ENCODE peak calls at places on chromosome 14, in six cellular contexts. O is CD8-positive, alpha-beta T cell; R is heart left ventricle; V is psoas muscle; G is CD4-positive, CD25-positive, alpha-beta regulatory T cell; Z is endothelial cell of umbilical vein. I is an unnamed sample.

GRCh38 chr14:100158566-100159106 is 809 bp downstream of the DEGS2 start:
- DNase-seq in Z (no peak), V (no peak), G (no peak), R (no peak), O (no peak), I (no peak)

GRCh38 chr14:96072076-96072475 is 32.9 kb downstream of the C14orf132 start:
- DNase-seq in V (no peak), Z (no peak), O (no peak), G (no peak), R (no peak), I (no peak)

GRCh38 chr14:68548194-68549056 is 244.4 kb downstream of the ZFP36L1 start:
- DNase-seq in G (no peak), V (peak; percentile 93), Z (no peak), R (peak; percentile 92), O (no peak), I (peak; percentile 87)

GRCh38 chr14:39266589-39266870 is 32.8 kb downstream of the MIA2 start:
- DNase-seq in O (no peak), R (peak; percentile 59), G (no peak), V (peak; percentile 85), Z (no peak), I (no peak)

GRCh38 chr14:89773644-89774316 is 180.8 kb downstream of the EFCAB11 start:
- DNase-seq in V (peak; percentile 69), O (peak; percentile 73), Z (peak; percentile 12), G (peak; percentile 79), R (no peak), I (no peak)

GRCh38 chr14:68460541-68460940 is 332.3 kb downstream of the ZFP36L1 start:
- DNase-seq in R (peak; percentile 32), O (no peak), V (peak; percentile 60), G (no peak), Z (peak; percentile 24), I (no peak)

GRCh38 chr14:34628681-34629135 is 1.2 kb downstream of the SNX6 start:
- DNase-seq in R (peak; percentile 20), Z (peak; percentile 38), O (no peak), G (peak; percentile 61), V (no peak), I (no peak)

GRCh38 chr14:22883191-22883976 is at the start of gene REM2:
- DNase-seq in G (no peak), V (no peak), O (no peak), R (no peak), Z (no peak), I (no peak)

GRCh38 chr14:75837151-75837787 is 144.5 kb downstream of the TGFB3 start:
- DNase-seq in R (no peak), G (no peak), Z (no peak), V (no peak), O (no peak), I (no peak)

GRCh38 chr14:76904740-76905569 is 78.7 kb downstream of the LRRC74A start:
- DNase-seq in R (no peak), V (peak; percentile 82), O (peak; percentile 83), G (peak; percentile 80), Z (peak; percentile 64), I (peak; percentile 60)

GRCh38 chr14:100285913-100286400 is 20.3 kb downstream of the SLC25A29 start:
- DNase-seq in V (no peak), Z (no peak), O (no peak), R (no peak), G (no peak), I (no peak)

GRCh38 chr14:100293497-100294212 is 12.6 kb downstream of the SLC25A29 start:
- DNase-seq in Z (no peak), O (no peak), G (no peak), V (peak; percentile 39), R (no peak), I (no peak)

GRCh38 chr14:35533357-35534129 is 421 bp upstream of the INSM2 start:
- DNase-seq in O (peak; percentile 53), R (peak; percentile 25), V (peak; percentile 69), G (peak; percentile 64), Z (peak; percentile 60), I (peak; percentile 46)

GRCh38 chr14:104870368-104871144 is 5.5 kb downstream of the CEP170B start:
- DNase-seq in Z (no peak), G (peak; percentile 35), V (peak; percentile 62), O (peak; percentile 58), R (no peak), I (no peak)

GRCh38 chr14:34682787-34683321 is 31.5 kb downstream of the CFL2 start:
- DNase-seq in V (no peak), G (peak; percentile 47), R (no peak), O (no peak), Z (no peak), I (no peak)

GRCh38 chr14:22163051-22163450 is 426.0 kb downstream of the DAD1 start:
- DNase-seq in G (peak; percentile 40), V (no peak), Z (peak; percentile 23), O (no peak), R (no peak), I (no peak)

GRCh38 chr14:103624860-103625259 is 4.2 kb upstream of the KLC1 start:
- DNase-seq in G (peak; percentile 20), O (no peak), R (peak; percentile 72), V (peak; percentile 86), Z (peak; percentile 39), I (peak; percentile 63)

GRCh38 chr14:104314251-104314941 is 176.0 kb downstream of the KIF26A start:
- DNase-seq in Z (no peak), O (no peak), G (no peak), R (peak; percentile 2), V (peak; percentile 24), I (no peak)

GRCh38 chr14:75249251-75249957 is 29.2 kb upstream of the FOS start:
- DNase-seq in G (peak; percentile 91), V (peak; percentile 68), R (no peak), O (peak; percentile 81), Z (no peak), I (no peak)

GRCh38 chr14:98816718-98817117 is 455.3 kb downstream of the BCL11B start:
- DNase-seq in G (no peak), Z (no peak), O (no peak), V (no peak), R (no peak), I (no peak)

GRCh38 chr14:63891148-63891964 is 38.6 kb downstream of the SYNE2 start:
- DNase-seq in G (no peak), Z (peak; percentile 73), R (peak; percentile 20), O (no peak), V (no peak), I (peak; percentile 26)

GRCh38 chr14:86038401-86038985 is 508.5 kb downstream of the FLRT2 start:
- DNase-seq in Z (peak; percentile 46), R (peak; percentile 11), O (peak; percentile 57), G (peak; percentile 63), V (no peak), I (peak; percentile 11)

GRCh38 chr14:104800600-104801283 is at the start of gene ZBTB42:
- DNase-seq in O (peak; percentile 81), Z (peak; percentile 42), R (peak; percentile 67), G (peak; percentile 76), V (peak; percentile 75), I (no peak)

GRCh38 chr14:32809255-32809654 is 129.4 kb upstream of the NPAS3 start:
- DNase-seq in V (no peak), Z (no peak), G (no peak), O (no peak), R (no peak), I (no peak)

GRCh38 chr14:91867316-91867988 is at the start of gene TC2N:
- DNase-seq in O (peak; percentile 78), G (peak; percentile 77), Z (no peak), R (no peak), V (no peak), I (no peak)

GRCh38 chr14:76863724-76864407 is 37.7 kb downstream of the LRRC74A start:
- DNase-seq in V (peak; percentile 74), O (no peak), R (peak; percentile 84), G (no peak), Z (peak; percentile 43), I (peak; percentile 48)

GRCh38 chr14:73462078-73462715 is 3.9 kb upstream of the NUMB start:
- DNase-seq in Z (peak; percentile 44), V (no peak), O (no peak), R (peak; percentile 58), G (no peak), I (peak; percentile 67)

GRCh38 chr14:88488081-88488480 is 66.7 kb downstream of the PTPN21 start:
- DNase-seq in O (no peak), V (no peak), Z (no peak), G (no peak), R (no peak), I (no peak)

GRCh38 chr14:62280366-62280765 is 518.1 kb downstream of the SNAPC1 start:
- DNase-seq in V (no peak), R (no peak), Z (no peak), G (no peak), O (no peak), I (no peak)

GRCh38 chr14:89813485-89814080 is 140.9 kb downstream of the EFCAB11 start:
- DNase-seq in G (no peak), R (no peak), V (no peak), O (no peak), Z (no peak), I (no peak)

GRCh38 chr14:89618309-89618708 is 201.3 kb upstream of the FOXN3 start:
- DNase-seq in R (no peak), O (no peak), G (peak; percentile 41), Z (peak; percentile 50), V (no peak), I (no peak)

DNA sequence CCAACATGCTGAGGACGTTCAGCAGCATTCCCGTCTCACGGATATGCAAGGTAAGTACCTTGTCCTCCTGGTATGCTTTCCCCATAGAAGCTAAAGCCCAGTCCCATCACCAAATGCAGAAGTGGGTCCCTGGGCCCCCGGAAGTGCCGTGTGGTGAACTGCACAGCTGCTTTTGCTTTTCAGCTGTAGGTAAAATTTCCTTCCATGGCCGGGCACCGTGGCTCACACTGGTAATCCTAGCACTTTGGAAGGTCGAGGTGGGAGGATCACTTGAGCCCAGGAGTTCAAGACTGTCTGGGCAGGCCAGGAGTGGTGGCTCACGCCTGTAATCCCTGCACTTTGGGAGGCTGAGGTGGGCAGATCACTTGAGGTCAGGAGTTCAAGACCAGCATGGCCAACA is 44.1 kb downstream of the HSP90AA1 start:
- DNase-seq in G (no peak), Z (no peak), V (no peak), O (no peak), R (no peak), I (no peak)
- H3K36me3 ChIP-seq in G (peaks cover 77% of the 10 kb centered on the region), Z (peaks cover 76% of the 10 kb centered on the region), V (peaks cover 21% of the 10 kb centered on the region), O (peaks cover 79% of the 10 kb centered on the region), R (peaks cover 100% of the 10 kb centered on the region), I (peaks cover 96% of the 10 kb centered on the region)

GRCh38 chr14:30417999-30418398 is 141.0 kb upstream of the G2E3 start:
- DNase-seq in Z (no peak), R (no peak), G (no peak), V (no peak), O (no peak), I (no peak)
- H3K27ac ChIP-seq in Z (no peak overlapping the region), R (no peak overlapping the region), G (no peak overlapping the region), V (no peak overlapping the region), O (no peak overlapping the region), I (no peak overlapping the region)

DNA sequence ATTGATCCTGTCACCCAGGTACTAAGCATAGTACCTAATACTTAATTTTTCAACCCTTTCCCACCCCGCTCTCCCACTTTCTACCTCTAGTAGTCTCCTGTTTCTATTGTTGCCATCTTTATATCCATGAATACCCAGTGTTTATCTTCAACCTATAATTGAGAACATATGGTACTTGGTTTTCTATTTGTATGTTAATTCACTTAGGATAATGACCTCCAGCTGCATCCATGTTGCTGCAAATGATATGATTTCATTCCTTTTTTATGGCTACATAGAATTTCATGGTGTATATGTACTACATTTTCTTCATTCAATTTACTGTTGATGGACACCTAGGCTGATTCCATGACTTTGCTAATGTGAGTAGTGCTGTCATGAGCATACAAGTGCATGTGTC is 547.3 kb upstream of the NOVA1 start:
- DNase-seq in V (no peak), Z (no peak), G (no peak), R (no peak), O (no peak), I (no peak)
- H3K9me3 ChIP-seq in V (peaks cover 3% of the 10 kb centered on the region), Z (no peaks in the 10 kb centered on the region), G (peaks cover 11% of the 10 kb centered on the region), R (no peaks in the 10 kb centered on the region), O (peaks cover 4% of the 10 kb centered on the region), I (peaks cover 4% of the 10 kb centered on the region)

GRCh38 chr14:24165785-24166184 is 4.7 kb downstream of the IRF9 start:
- DNase-seq in R (no peak), O (no peak), V (no peak), Z (no peak), G (no peak), I (no peak)
- H3K36me3 ChIP-seq in R (peaks cover 79% of the 10 kb centered on the region), O (peaks cover 41% of the 10 kb centered on the region), V (peaks cover 13% of the 10 kb centered on the region), Z (peaks cover 37% of the 10 kb centered on the region), G (peaks cover 54% of the 10 kb centered on the region), I (peaks cover 17% of the 10 kb centered on the region)